ENCODE peak calls at places on chromosomes 1 and 21, in ten cellular contexts. One of them, this sample, is unnamed.

GRCh38 chr1:17861685-17862084 is 106.6 kb downstream of the ACTL8 start:
- DNase-seq in lung: no peak
- DNase-seq in upper lobe of right lung: no peak
- DNase-seq in esophagus squamous epithelium: no peak
- DNase-seq in cardiac muscle cell: no peak
- DNase-seq in ovary: no peak
- DNase-seq in heart left ventricle: no peak
- DNase-seq in colonic mucosa: no peak
- DNase-seq in left ventricle myocardium inferior: no peak
- DNase-seq in A549: no peak
- DNase-seq in this sample: no peak

GRCh38 chr21:42316891-42317290 is 1.7 kb upstream of the TFF3 start:
- DNase-seq in heart left ventricle: no peak
- DNase-seq in ovary: no peak
- DNase-seq in left ventricle myocardium inferior: no peak
- DNase-seq in esophagus squamous epithelium: no peak
- DNase-seq in cardiac muscle cell: no peak
- DNase-seq in lung: no peak
- DNase-seq in colonic mucosa: peak; percentile 93
- DNase-seq in upper lobe of right lung: no peak
- DNase-seq in A549: no peak
- DNase-seq in this sample: peak; percentile 49

GRCh38 chr1:47761201-47761930 is 235.8 kb downstream of the TRABD2B start:
- DNase-seq in upper lobe of right lung: no peak
- DNase-seq in esophagus squamous epithelium: no peak
- DNase-seq in cardiac muscle cell: no peak
- DNase-seq in A549: no peak
- DNase-seq in left ventricle myocardium inferior: no peak
- DNase-seq in heart left ventricle: no peak
- DNase-seq in lung: no peak
- DNase-seq in ovary: no peak
- DNase-seq in colonic mucosa: no peak
- DNase-seq in this sample: no peak

GRCh38 chr1:115230281-115230680 is 107.8 kb downstream of the NGF start:
- DNase-seq in colonic mucosa: peak; percentile 34
- DNase-seq in heart left ventricle: no peak
- DNase-seq in A549: no peak
- DNase-seq in left ventricle myocardium inferior: no peak
- DNase-seq in lung: no peak
- DNase-seq in upper lobe of right lung: no peak
- DNase-seq in cardiac muscle cell: no peak
- DNase-seq in ovary: no peak
- DNase-seq in esophagus squamous epithelium: no peak
- DNase-seq in this sample: no peak

GRCh38 chr1:77279929-77280328 is 1.9 kb upstream of the AK5 start:
- DNase-seq in left ventricle myocardium inferior: no peak
- DNase-seq in A549: no peak
- DNase-seq in lung: no peak
- DNase-seq in cardiac muscle cell: no peak
- DNase-seq in esophagus squamous epithelium: no peak
- DNase-seq in ovary: no peak
- DNase-seq in colonic mucosa: no peak
- DNase-seq in heart left ventricle: no peak
- DNase-seq in upper lobe of right lung: no peak
- DNase-seq in this sample: no peak

GRCh38 chr1:175548774-175549173 is 194.6 kb downstream of the TNR start:
- DNase-seq in cardiac muscle cell: no peak
- DNase-seq in left ventricle myocardium inferior: no peak
- DNase-seq in esophagus squamous epithelium: no peak
- DNase-seq in A549: no peak
- DNase-seq in colonic mucosa: no peak
- DNase-seq in heart left ventricle: no peak
- DNase-seq in upper lobe of right lung: no peak
- DNase-seq in lung: no peak
- DNase-seq in ovary: no peak
- DNase-seq in this sample: peak; percentile 46

GRCh38 chr1:1778827-1779675 is 781 bp upstream of the NADK start:
- DNase-seq in left ventricle myocardium inferior: peak; percentile 80
- DNase-seq in upper lobe of right lung: peak; percentile 97
- DNase-seq in lung: peak; percentile 88
- DNase-seq in cardiac muscle cell: peak; percentile 51
- DNase-seq in heart left ventricle: peak; percentile 78
- DNase-seq in esophagus squamous epithelium: peak; percentile 80
- DNase-seq in A549: no peak
- DNase-seq in colonic mucosa: peak; percentile 93
- DNase-seq in ovary: peak; percentile 37
- DNase-seq in this sample: peak; percentile 76

GRCh38 chr21:45383111-45383614 is 21.8 kb upstream of the COL18A1 start:
- DNase-seq in upper lobe of right lung: peak; percentile 58
- DNase-seq in heart left ventricle: peak; percentile 14
- DNase-seq in esophagus squamous epithelium: no peak
- DNase-seq in A549: no peak
- DNase-seq in left ventricle myocardium inferior: peak; percentile 8
- DNase-seq in colonic mucosa: no peak
- DNase-seq in ovary: peak; percentile 7
- DNase-seq in lung: no peak
- DNase-seq in cardiac muscle cell: no peak
- DNase-seq in this sample: no peak

GRCh38 chr1:55313903-55314302 is 98.7 kb upstream of the USP24 start:
- DNase-seq in cardiac muscle cell: no peak
- DNase-seq in esophagus squamous epithelium: no peak
- DNase-seq in colonic mucosa: no peak
- DNase-seq in ovary: no peak
- DNase-seq in upper lobe of right lung: no peak
- DNase-seq in lung: no peak
- DNase-seq in A549: no peak
- DNase-seq in left ventricle myocardium inferior: no peak
- DNase-seq in heart left ventricle: no peak
- DNase-seq in this sample: no peak

GRCh38 chr1:156113263-156114004 is 1.1 kb upstream of the LMNA start:
- DNase-seq in ovary: no peak
- DNase-seq in left ventricle myocardium inferior: no peak
- DNase-seq in A549: no peak
- DNase-seq in cardiac muscle cell: no peak
- DNase-seq in lung: no peak
- DNase-seq in heart left ventricle: no peak
- DNase-seq in colonic mucosa: peak; percentile 31
- DNase-seq in upper lobe of right lung: no peak
- DNase-seq in esophagus squamous epithelium: no peak
- DNase-seq in this sample: no peak
- H3K4me1 ChIP-seq in ovary: peaks cover 18% of the 10 kb centered on the region
- H3K4me1 ChIP-seq in left ventricle myocardium inferior: peaks cover 56% of the 10 kb centered on the region
- H3K4me1 ChIP-seq in A549: peaks cover 51% of the 10 kb centered on the region
- H3K4me1 ChIP-seq in cardiac muscle cell: peaks cover 13% of the 10 kb centered on the region
- H3K4me1 ChIP-seq in lung: peaks cover 3% of the 10 kb centered on the region
- H3K4me1 ChIP-seq in heart left ventricle: peaks cover 32% of the 10 kb centered on the region
- H3K4me1 ChIP-seq in colonic mucosa: peaks cover 5% of the 10 kb centered on the region
- H3K4me1 ChIP-seq in upper lobe of right lung: peaks cover 25% of the 10 kb centered on the region
- H3K4me1 ChIP-seq in esophagus squamous epithelium: peaks cover 72% of the 10 kb centered on the region
- H3K4me1 ChIP-seq in this sample: peaks cover 52% of the 10 kb centered on the region

GRCh38 chr21:41066086-41066938 is 101.6 kb upstream of the BACE2 start:
- DNase-seq in A549: no peak
- DNase-seq in heart left ventricle: no peak
- DNase-seq in colonic mucosa: no peak
- DNase-seq in upper lobe of right lung: no peak
- DNase-seq in ovary: no peak
- DNase-seq in cardiac muscle cell: no peak
- DNase-seq in lung: no peak
- DNase-seq in esophagus squamous epithelium: no peak
- DNase-seq in left ventricle myocardium inferior: peak; percentile 31
- DNase-seq in this sample: no peak

GRCh38 chr21:41071410-41071809 is 96.5 kb upstream of the BACE2 start:
- DNase-seq in upper lobe of right lung: no peak
- DNase-seq in A549: peak; percentile 4
- DNase-seq in lung: no peak
- DNase-seq in colonic mucosa: no peak
- DNase-seq in heart left ventricle: no peak
- DNase-seq in left ventricle myocardium inferior: no peak
- DNase-seq in ovary: no peak
- DNase-seq in esophagus squamous epithelium: no peak
- DNase-seq in cardiac muscle cell: peak; percentile 49
- DNase-seq in this sample: no peak

GRCh38 chr21:41065539-41065938 is 102.4 kb upstream of the BACE2 start:
- DNase-seq in ovary: no peak
- DNase-seq in upper lobe of right lung: no peak
- DNase-seq in lung: no peak
- DNase-seq in colonic mucosa: no peak
- DNase-seq in cardiac muscle cell: no peak
- DNase-seq in esophagus squamous epithelium: no peak
- DNase-seq in A549: no peak
- DNase-seq in left ventricle myocardium inferior: no peak
- DNase-seq in heart left ventricle: no peak
- DNase-seq in this sample: no peak

GRCh38 chr21:41068411-41069304 is 99.3 kb upstream of the BACE2 start:
- DNase-seq in upper lobe of right lung: peak; percentile 92
- DNase-seq in heart left ventricle: peak; percentile 75
- DNase-seq in esophagus squamous epithelium: no peak
- DNase-seq in colonic mucosa: peak; percentile 72
- DNase-seq in cardiac muscle cell: peak; percentile 91
- DNase-seq in left ventricle myocardium inferior: peak; percentile 80
- DNase-seq in ovary: peak; percentile 64
- DNase-seq in A549: peak; percentile 68
- DNase-seq in lung: peak; percentile 79
- DNase-seq in this sample: peak; percentile 83

DNA sequence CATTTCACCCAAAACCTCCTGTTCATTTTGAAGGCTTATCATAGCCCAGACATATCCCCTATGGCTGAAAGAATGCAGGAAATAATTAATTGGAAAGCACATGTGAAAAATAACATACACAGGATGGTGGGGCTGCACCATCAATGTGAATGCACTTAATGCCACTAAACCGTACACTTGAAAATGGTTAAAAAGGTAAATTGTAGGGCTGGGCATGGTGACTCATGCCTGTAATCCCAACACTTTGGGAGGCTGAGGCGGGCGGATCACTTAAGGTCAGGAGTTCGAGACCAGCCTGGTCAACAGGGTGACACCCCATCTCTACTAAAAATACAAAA is 98.7 kb upstream of the BACE2 start:
- DNase-seq in colonic mucosa: no peak
- DNase-seq in upper lobe of right lung: no peak
- DNase-seq in esophagus squamous epithelium: no peak
- DNase-seq in ovary: no peak
- DNase-seq in cardiac muscle cell: no peak
- DNase-seq in A549: no peak
- DNase-seq in left ventricle myocardium inferior: no peak
- DNase-seq in lung: no peak
- DNase-seq in heart left ventricle: no peak
- DNase-seq in this sample: no peak
- TF ChIP-seq CTCF in colonic mucosa: no peak
- TF ChIP-seq CTCF in upper lobe of right lung: no peak
- TF ChIP-seq CTCF in esophagus squamous epithelium: no peak
- TF ChIP-seq CTCF in ovary: no peak
- TF ChIP-seq CTCF in cardiac muscle cell: no peak
- TF ChIP-seq CTCF in A549: no peak
- TF ChIP-seq CTCF in left ventricle myocardium inferior: peak; percentile 5
- TF ChIP-seq CTCF in lung: no peak
- TF ChIP-seq CTCF in heart left ventricle: no peak
- TF ChIP-seq CTCF in this sample: no peak

GRCh38 chr1:108715932-108716331 is 3.2 kb downstream of the FNDC7 start:
- DNase-seq in lung: no peak
- DNase-seq in ovary: no peak
- DNase-seq in left ventricle myocardium inferior: no peak
- DNase-seq in cardiac muscle cell: no peak
- DNase-seq in upper lobe of right lung: no peak
- DNase-seq in heart left ventricle: no peak
- DNase-seq in A549: no peak
- DNase-seq in esophagus squamous epithelium: no peak
- DNase-seq in colonic mucosa: no peak
- DNase-seq in this sample: no peak
- H3K4me1 ChIP-seq in lung: no peaks in the 10 kb centered on the region
- H3K4me1 ChIP-seq in ovary: no peaks in the 10 kb centered on the region
- H3K4me1 ChIP-seq in left ventricle myocardium inferior: peaks cover 8% of the 10 kb centered on the region
- H3K4me1 ChIP-seq in cardiac muscle cell: no peaks in the 10 kb centered on the region
- H3K4me1 ChIP-seq in upper lobe of right lung: no peaks in the 10 kb centered on the region
- H3K4me1 ChIP-seq in heart left ventricle: no peaks in the 10 kb centered on the region
- H3K4me1 ChIP-seq in A549: peaks cover 19% of the 10 kb centered on the region
- H3K4me1 ChIP-seq in esophagus squamous epithelium: no peaks in the 10 kb centered on the region
- H3K4me1 ChIP-seq in colonic mucosa: no peaks in the 10 kb centered on the region
- H3K4me1 ChIP-seq in this sample: no peaks in the 10 kb centered on the region

GRCh38 chr1:113021430-113022085 is 51.4 kb upstream of the LRIG2 start:
- DNase-seq in A549: peak; percentile 7
- DNase-seq in left ventricle myocardium inferior: no peak
- DNase-seq in cardiac muscle cell: no peak
- DNase-seq in ovary: no peak
- DNase-seq in esophagus squamous epithelium: no peak
- DNase-seq in heart left ventricle: no peak
- DNase-seq in colonic mucosa: peak; percentile 45
- DNase-seq in lung: no peak
- DNase-seq in upper lobe of right lung: no peak
- DNase-seq in this sample: no peak
- TF ChIP-seq CTCF in A549: no peak
- TF ChIP-seq CTCF in left ventricle myocardium inferior: no peak
- TF ChIP-seq CTCF in cardiac muscle cell: no peak
- TF ChIP-seq CTCF in ovary: no peak
- TF ChIP-seq CTCF in esophagus squamous epithelium: no peak
- TF ChIP-seq CTCF in heart left ventricle: no peak
- TF ChIP-seq CTCF in colonic mucosa: no peak
- TF ChIP-seq CTCF in lung: no peak
- TF ChIP-seq CTCF in upper lobe of right lung: no peak
- TF ChIP-seq CTCF in this sample: no peak

GRCh38 chr1:147758379-147759100 is 1.9 kb downstream of the GJA5 start:
- DNase-seq in A549: no peak
- DNase-seq in esophagus squamous epithelium: no peak
- DNase-seq in heart left ventricle: no peak
- DNase-seq in upper lobe of right lung: no peak
- DNase-seq in colonic mucosa: no peak
- DNase-seq in lung: no peak
- DNase-seq in ovary: no peak
- DNase-seq in left ventricle myocardium inferior: no peak
- DNase-seq in cardiac muscle cell: no peak
- DNase-seq in this sample: no peak

GRCh38 chr1:147752531-147752930 is 7.9 kb downstream of the GJA5 start:
- DNase-seq in upper lobe of right lung: no peak
- DNase-seq in A549: no peak
- DNase-seq in left ventricle myocardium inferior: no peak
- DNase-seq in cardiac muscle cell: peak; percentile 40
- DNase-seq in heart left ventricle: no peak
- DNase-seq in esophagus squamous epithelium: no peak
- DNase-seq in ovary: no peak
- DNase-seq in lung: no peak
- DNase-seq in colonic mucosa: no peak
- DNase-seq in this sample: no peak

GRCh38 chr1:147757015-147757990 is 3.1 kb downstream of the GJA5 start:
- DNase-seq in ovary: no peak
- DNase-seq in left ventricle myocardium inferior: no peak
- DNase-seq in heart left ventricle: no peak
- DNase-seq in cardiac muscle cell: no peak
- DNase-seq in upper lobe of right lung: peak; percentile 71
- DNase-seq in lung: peak; percentile 80
- DNase-seq in A549: no peak
- DNase-seq in colonic mucosa: no peak
- DNase-seq in esophagus squamous epithelium: no peak
- DNase-seq in this sample: no peak

GRCh38 chr1:147753084-147753483 is 7.3 kb downstream of the GJA5 start:
- DNase-seq in lung: no peak
- DNase-seq in esophagus squamous epithelium: no peak
- DNase-seq in colonic mucosa: no peak
- DNase-seq in left ventricle myocardium inferior: no peak
- DNase-seq in A549: no peak
- DNase-seq in heart left ventricle: no peak
- DNase-seq in upper lobe of right lung: no peak
- DNase-seq in ovary: no peak
- DNase-seq in cardiac muscle cell: peak; percentile 43
- DNase-seq in this sample: no peak

GRCh38 chr1:147756336-147756735 is 4.1 kb downstream of the GJA5 start:
- DNase-seq in lung: no peak
- DNase-seq in cardiac muscle cell: no peak
- DNase-seq in esophagus squamous epithelium: no peak
- DNase-seq in A549: no peak
- DNase-seq in heart left ventricle: no peak
- DNase-seq in left ventricle myocardium inferior: no peak
- DNase-seq in ovary: no peak
- DNase-seq in upper lobe of right lung: no peak
- DNase-seq in colonic mucosa: no peak
- DNase-seq in this sample: no peak
- H3K4me1 ChIP-seq in lung: peaks cover 25% of the 10 kb centered on the region
- H3K4me1 ChIP-seq in cardiac muscle cell: peaks cover 51% of the 10 kb centered on the region
- H3K4me1 ChIP-seq in esophagus squamous epithelium: peaks cover 38% of the 10 kb centered on the region
- H3K4me1 ChIP-seq in A549: no peaks in the 10 kb centered on the region
- H3K4me1 ChIP-seq in heart left ventricle: peaks cover 13% of the 10 kb centered on the region
- H3K4me1 ChIP-seq in left ventricle myocardium inferior: peaks cover 43% of the 10 kb centered on the region
- H3K4me1 ChIP-seq in ovary: no peaks in the 10 kb centered on the region
- H3K4me1 ChIP-seq in upper lobe of right lung: peaks cover 32% of the 10 kb centered on the region
- H3K4me1 ChIP-seq in colonic mucosa: no peaks in the 10 kb centered on the region
- H3K4me1 ChIP-seq in this sample: peaks cover 49% of the 10 kb centered on the region

This sample was measured in right atrium auricular region.